ENCODE peak calls at places on chromosomes 2 and 18, in ten cellular contexts. H is brain microvascular endothelial cell; Y is HS-5; X is NCI-H1417; T is iPS-NIHi11; F is activated CD4-positive, CD25-positive, alpha-beta regulatory T cell treated with anti-CD3 and anti-CD28 coated beads, Interleukin-2, amount 50 U/mL, for 72 hours; V is iPS DF 6.9; I is AG20443; O is dermis blood vessel endothelial cell; L is activated naive CD8-positive, alpha-beta T cell treated with anti-CD3 and anti-CD28 coated beads for 36 hours. S is an unnamed sample.

GRCh38 chr2:122023059-122023879 is 267.8 kb downstream of the TSN start:
- DNase-seq in H (no peak), Y (no peak), X (no peak), T (no peak), F (no peak), V (no peak), I (no peak), O (no peak), L (no peak), S (no peak)

GRCh38 chr2:177314194-177314593 is 49.7 kb upstream of the NFE2L2 start:
- DNase-seq in H (peak; percentile 58), Y (no peak), X (no peak), T (no peak), F (no peak), V (no peak), I (peak; percentile 69), O (no peak), L (no peak), S (no peak)

GRCh38 chr2:72494392-72494791 is 331.4 kb downstream of the EXOC6B start:
- DNase-seq in H (no peak), Y (no peak), X (no peak), T (no peak), F (no peak), V (no peak), I (no peak), O (peak; percentile 13), L (no peak), S (no peak)

GRCh38 chr2:120791961-120792295 is 56.3 kb downstream of the GLI2 start:
- DNase-seq in H (no peak), Y (no peak), X (peak; percentile 11), T (peak; percentile 40), F (no peak), V (no peak), I (no peak), O (no peak), L (no peak), S (no peak)

GRCh38 chr18:457120-457519 is 43.4 kb downstream of the COLEC12 start:
- DNase-seq in H (peak; percentile 66), Y (no peak), X (no peak), T (no peak), F (no peak), V (no peak), I (peak; percentile 77), O (peak; percentile 78), L (no peak), S (no peak)

GRCh38 chr2:25158096-25158852 is 10.1 kb downstream of the POMC start:
- DNase-seq in H (no peak), Y (no peak), X (no peak), T (no peak), F (no peak), V (no peak), I (no peak), O (no peak), L (no peak), S (no peak)

GRCh38 chr2:101699191-101699938 is 1.9 kb downstream of the MAP4K4 start:
- DNase-seq in H (no peak), Y (no peak), X (no peak), T (no peak), F (no peak), V (no peak), I (peak; percentile 24), O (peak; percentile 38), L (peak; percentile 26), S (no peak)

GRCh38 chr2:222613715-222614331 is 42.1 kb downstream of the FARSB start:
- DNase-seq in H (peak; percentile 40), Y (no peak), X (peak; percentile 15), T (peak; percentile 82), F (no peak), V (peak; percentile 13), I (peak; percentile 71), O (peak; percentile 71), L (no peak), S (no peak)

GRCh38 chr2:108490506-108491122 is 41.6 kb downstream of the GCC2 start:
- DNase-seq in H (no peak), Y (no peak), X (no peak), T (no peak), F (no peak), V (no peak), I (no peak), O (no peak), L (no peak), S (no peak)

GRCh38 chr2:36615214-36615613 is 17.2 kb upstream of the FEZ2 start:
- DNase-seq in H (peak; percentile 61), Y (no peak), X (no peak), T (no peak), F (no peak), V (no peak), I (peak; percentile 52), O (no peak), L (no peak), S (no peak)

GRCh38 chr2:156585457-156585856 is 149.3 kb downstream of the GPD2 start:
- DNase-seq in H (no peak), Y (no peak), X (no peak), T (no peak), F (no peak), V (no peak), I (no peak), O (no peak), L (no peak), S (no peak)

GRCh38 chr2:207008105-207008990 is 69.0 kb downstream of the CPO start:
- DNase-seq in H (no peak), Y (peak; percentile 72), X (no peak), T (peak; percentile 74), F (no peak), V (peak; percentile 54), I (peak; percentile 53), O (peak; percentile 64), L (no peak), S (no peak)

GRCh38 chr2:189234991-189235390 is 55.4 kb upstream of the COL5A2 start:
- DNase-seq in H (no peak), Y (no peak), X (no peak), T (no peak), F (no peak), V (no peak), I (peak; percentile 18), O (no peak), L (no peak), S (no peak)

GRCh38 chr2:240389302-240389805 is 46.1 kb upstream of the GPC1 start:
- DNase-seq in H (no peak), Y (no peak), X (no peak), T (no peak), F (no peak), V (no peak), I (no peak), O (no peak), L (no peak), S (no peak)

GRCh38 chr2:43107679-43108078 is 118.7 kb downstream of the ZFP36L2 start:
- DNase-seq in H (no peak), Y (no peak), X (no peak), T (no peak), F (no peak), V (no peak), I (no peak), O (no peak), L (no peak), S (no peak)

GRCh38 chr2:175806115-175806470 is 196.0 kb downstream of the LNPK start:
- DNase-seq in H (no peak), Y (no peak), X (no peak), T (no peak), F (no peak), V (no peak), I (no peak), O (no peak), L (no peak), S (no peak)

GRCh38 chr2:217749009-217749408 is 253.8 kb downstream of the TNS1 start:
- DNase-seq in H (no peak), Y (no peak), X (no peak), T (no peak), F (no peak), V (no peak), I (no peak), O (no peak), L (no peak), S (no peak)

GRCh38 chr2:175525975-175526374 is 344.5 kb upstream of the ATP5MC3 start:
- DNase-seq in H (no peak), Y (no peak), X (no peak), T (no peak), F (no peak), V (no peak), I (no peak), O (no peak), L (no peak), S (no peak)

GRCh38 chr18:42893991-42894390 is 221.5 kb downstream of the RIT2 start:
- DNase-seq in H (no peak), Y (no peak), X (peak; percentile 9), T (no peak), F (no peak), V (no peak), I (no peak), O (no peak), L (no peak), S (no peak)

GRCh38 chr2:229952256-229952835 is 30.0 kb downstream of the FBXO36 start:
- DNase-seq in H (no peak), Y (no peak), X (no peak), T (no peak), F (no peak), V (no peak), I (no peak), O (no peak), L (no peak), S (no peak)

GRCh38 chr18:46321954-46322353 is 217.8 kb downstream of the HAUS1 start:
- DNase-seq in H (no peak), Y (no peak), X (no peak), T (peak; percentile 60), F (no peak), V (no peak), I (no peak), O (no peak), L (no peak), S (no peak)

GRCh38 chr2:211737282-211737681 is 801.3 kb downstream of the ERBB4 start:
- DNase-seq in H (peak; percentile 2), Y (peak; percentile 43), X (no peak), T (no peak), F (no peak), V (no peak), I (no peak), O (peak; percentile 51), L (no peak), S (no peak)

GRCh38 chr2:197705912-197706838 is 1.0 kb downstream of the MARS2 start:
- DNase-seq in H (no peak), Y (no peak), X (no peak), T (no peak), F (no peak), V (no peak), I (peak; percentile 22), O (peak; percentile 21), L (no peak), S (no peak)

GRCh38 chr2:30655660-30656059 is 151.6 kb downstream of the CAPN13 start:
- DNase-seq in H (peak; percentile 60), Y (no peak), X (no peak), T (no peak), F (no peak), V (no peak), I (peak; percentile 45), O (no peak), L (no peak), S (no peak)

GRCh38 chr2:55618649-55619055 is 1.2 kb upstream of the PPP4R3B start:
- DNase-seq in H (peak; percentile 43), Y (peak; percentile 30), X (peak; percentile 66), T (peak; percentile 54), F (peak; percentile 52), V (peak; percentile 13), I (peak; percentile 73), O (peak; percentile 72), L (peak; percentile 51), S (no peak)

GRCh38 chr18:78753240-78753639 is 226.4 kb upstream of the SALL3 start:
- DNase-seq in H (no peak), Y (no peak), X (no peak), T (no peak), F (no peak), V (no peak), I (no peak), O (no peak), L (no peak), S (no peak)

GRCh38 chr18:44803019-44803650 is 122.4 kb downstream of the SETBP1 start:
- DNase-seq in H (peak; percentile 85), Y (no peak), X (peak; percentile 24), T (peak; percentile 16), F (no peak), V (no peak), I (peak; percentile 47), O (no peak), L (no peak), S (no peak)

GRCh38 chr2:162123806-162124758 is 28.0 kb downstream of the GCG start:
- DNase-seq in H (no peak), Y (peak; percentile 64), X (no peak), T (peak; percentile 49), F (no peak), V (peak; percentile 25), I (peak; percentile 33), O (peak; percentile 87), L (no peak), S (no peak)